ENCODE peak calls at places on chromosome 10, in five cellular contexts. One of them, this sample, is unnamed.

GRCh38 chr10:35372329-35372728 is 36.0 kb downstream of the CCNY start:
- DNase-seq in stimulated activated CD4-positive, alpha-beta T cell treated with anti-CD3 and anti-CD28 coated beads, Interleukin-1b, Interleukin-23, amount 100 ng/mL, for 1 hour: no peak
- DNase-seq in anterior cingulate cortex: no peak
- DNase-seq in NCI-H1105: no peak
- DNase-seq in GM04504: no peak
- DNase-seq in this sample: no peak

GRCh38 chr10:20765066-20765465 is 132.0 kb downstream of the NEBL start:
- DNase-seq in stimulated activated CD4-positive, alpha-beta T cell treated with anti-CD3 and anti-CD28 coated beads, Interleukin-1b, Interleukin-23, amount 100 ng/mL, for 1 hour: no peak
- DNase-seq in anterior cingulate cortex: no peak
- DNase-seq in NCI-H1105: no peak
- DNase-seq in GM04504: no peak
- DNase-seq in this sample: no peak

GRCh38 chr10:23702977-23703414 is 264.1 kb downstream of the OTUD1 start:
- DNase-seq in stimulated activated CD4-positive, alpha-beta T cell treated with anti-CD3 and anti-CD28 coated beads, Interleukin-1b, Interleukin-23, amount 100 ng/mL, for 1 hour: no peak
- DNase-seq in anterior cingulate cortex: no peak
- DNase-seq in NCI-H1105: peak; percentile 47
- DNase-seq in GM04504: peak; percentile 13
- DNase-seq in this sample: no peak

GRCh38 chr10:6348091-6348862 is 145.5 kb downstream of the PFKFB3 start:
- DNase-seq in stimulated activated CD4-positive, alpha-beta T cell treated with anti-CD3 and anti-CD28 coated beads, Interleukin-1b, Interleukin-23, amount 100 ng/mL, for 1 hour: peak; percentile 50
- DNase-seq in anterior cingulate cortex: peak; percentile 17
- DNase-seq in NCI-H1105: no peak
- DNase-seq in GM04504: peak; percentile 12
- DNase-seq in this sample: peak; percentile 74

GRCh38 chr10:122485670-122486069 is 24.3 kb downstream of the HTRA1 start:
- DNase-seq in stimulated activated CD4-positive, alpha-beta T cell treated with anti-CD3 and anti-CD28 coated beads, Interleukin-1b, Interleukin-23, amount 100 ng/mL, for 1 hour: no peak
- DNase-seq in anterior cingulate cortex: no peak
- DNase-seq in NCI-H1105: no peak
- DNase-seq in GM04504: no peak
- DNase-seq in this sample: no peak

GRCh38 chr10:29916669-29917068 is 142.7 kb downstream of the JCAD start:
- DNase-seq in stimulated activated CD4-positive, alpha-beta T cell treated with anti-CD3 and anti-CD28 coated beads, Interleukin-1b, Interleukin-23, amount 100 ng/mL, for 1 hour: no peak
- DNase-seq in anterior cingulate cortex: no peak
- DNase-seq in NCI-H1105: no peak
- DNase-seq in GM04504: no peak
- DNase-seq in this sample: no peak

GRCh38 chr10:93921338-93921737 is 27.6 kb downstream of the SLC35G1 start:
- DNase-seq in stimulated activated CD4-positive, alpha-beta T cell treated with anti-CD3 and anti-CD28 coated beads, Interleukin-1b, Interleukin-23, amount 100 ng/mL, for 1 hour: no peak
- DNase-seq in anterior cingulate cortex: no peak
- DNase-seq in NCI-H1105: no peak
- DNase-seq in GM04504: no peak
- DNase-seq in this sample: no peak

GRCh38 chr10:109480836-109481235 is 442.5 kb downstream of the XPNPEP1 start:
- DNase-seq in stimulated activated CD4-positive, alpha-beta T cell treated with anti-CD3 and anti-CD28 coated beads, Interleukin-1b, Interleukin-23, amount 100 ng/mL, for 1 hour: no peak
- DNase-seq in anterior cingulate cortex: no peak
- DNase-seq in NCI-H1105: no peak
- DNase-seq in GM04504: no peak
- DNase-seq in this sample: no peak

GRCh38 chr10:12605580-12606405 is 256.4 kb downstream of the CAMK1D start:
- DNase-seq in stimulated activated CD4-positive, alpha-beta T cell treated with anti-CD3 and anti-CD28 coated beads, Interleukin-1b, Interleukin-23, amount 100 ng/mL, for 1 hour: peak; percentile 16
- DNase-seq in anterior cingulate cortex: peak; percentile 17
- DNase-seq in NCI-H1105: peak; percentile 73
- DNase-seq in GM04504: peak; percentile 36
- DNase-seq in this sample: peak; percentile 32

GRCh38 chr10:129426670-129427069 is 40.4 kb upstream of the MGMT start:
- DNase-seq in stimulated activated CD4-positive, alpha-beta T cell treated with anti-CD3 and anti-CD28 coated beads, Interleukin-1b, Interleukin-23, amount 100 ng/mL, for 1 hour: no peak
- DNase-seq in anterior cingulate cortex: no peak
- DNase-seq in NCI-H1105: no peak
- DNase-seq in GM04504: no peak
- DNase-seq in this sample: no peak

GRCh38 chr10:127145173-127145572 is 51.2 kb downstream of the INSYN2A start:
- DNase-seq in stimulated activated CD4-positive, alpha-beta T cell treated with anti-CD3 and anti-CD28 coated beads, Interleukin-1b, Interleukin-23, amount 100 ng/mL, for 1 hour: no peak
- DNase-seq in anterior cingulate cortex: no peak
- DNase-seq in NCI-H1105: no peak
- DNase-seq in GM04504: peak; percentile 42
- DNase-seq in this sample: no peak

GRCh38 chr10:71077143-71077581 is 135.2 kb upstream of the UNC5B start:
- DNase-seq in stimulated activated CD4-positive, alpha-beta T cell treated with anti-CD3 and anti-CD28 coated beads, Interleukin-1b, Interleukin-23, amount 100 ng/mL, for 1 hour: no peak
- DNase-seq in anterior cingulate cortex: no peak
- DNase-seq in NCI-H1105: no peak
- DNase-seq in GM04504: no peak
- DNase-seq in this sample: peak; percentile 58

GRCh38 chr10:49679480-49679893 is at the start of gene C10orf53:
- DNase-seq in stimulated activated CD4-positive, alpha-beta T cell treated with anti-CD3 and anti-CD28 coated beads, Interleukin-1b, Interleukin-23, amount 100 ng/mL, for 1 hour: no peak
- DNase-seq in anterior cingulate cortex: no peak
- DNase-seq in NCI-H1105: no peak
- DNase-seq in GM04504: no peak
- DNase-seq in this sample: no peak

GRCh38 chr10:29794776-29795635 is 160.2 kb upstream of the SVIL start:
- DNase-seq in stimulated activated CD4-positive, alpha-beta T cell treated with anti-CD3 and anti-CD28 coated beads, Interleukin-1b, Interleukin-23, amount 100 ng/mL, for 1 hour: no peak
- DNase-seq in anterior cingulate cortex: no peak
- DNase-seq in NCI-H1105: no peak
- DNase-seq in GM04504: no peak
- DNase-seq in this sample: no peak

GRCh38 chr10:13750299-13751190 is 163.8 kb downstream of the PRPF18 start:
- DNase-seq in stimulated activated CD4-positive, alpha-beta T cell treated with anti-CD3 and anti-CD28 coated beads, Interleukin-1b, Interleukin-23, amount 100 ng/mL, for 1 hour: no peak
- DNase-seq in anterior cingulate cortex: no peak
- DNase-seq in NCI-H1105: no peak
- DNase-seq in GM04504: no peak
- DNase-seq in this sample: no peak

GRCh38 chr10:80202934-80203834 is 2.2 kb downstream of the ANXA11 start:
- DNase-seq in stimulated activated CD4-positive, alpha-beta T cell treated with anti-CD3 and anti-CD28 coated beads, Interleukin-1b, Interleukin-23, amount 100 ng/mL, for 1 hour: no peak
- DNase-seq in anterior cingulate cortex: no peak
- DNase-seq in NCI-H1105: no peak
- DNase-seq in GM04504: peak; percentile 87
- DNase-seq in this sample: peak; percentile 24

GRCh38 chr10:113187066-113187777 is 237.2 kb downstream of the TCF7L2 start:
- DNase-seq in stimulated activated CD4-positive, alpha-beta T cell treated with anti-CD3 and anti-CD28 coated beads, Interleukin-1b, Interleukin-23, amount 100 ng/mL, for 1 hour: no peak
- DNase-seq in anterior cingulate cortex: peak; percentile 18
- DNase-seq in NCI-H1105: peak; percentile 39
- DNase-seq in GM04504: no peak
- DNase-seq in this sample: no peak